ENCODE peak calls at places on chromosome 18, in eight cellular contexts. One of them, this sample, is unnamed.

GRCh38 chr18:34709104-34709503 is 994 bp upstream of the DTNA start:
- DNase-seq in EL: peak; percentile 82
- DNase-seq in iris pigment epithelial cell: peak; percentile 90
- DNase-seq in left colon: no peak
- DNase-seq in B cell: no peak
- DNase-seq in NCI-H82: no peak
- DNase-seq in stimulated activated CD4-positive, alpha-beta T cell treated with anti-CD3 and anti-CD28 coated beads, Interleukin-1b, Interleukin-23, amount 100 ng/mL, for 48 hours: no peak
- DNase-seq in HTR-8/SVneo: no peak
- DNase-seq in this sample: peak; percentile 35

GRCh38 chr18:44051088-44051487 is 629.6 kb upstream of the SETBP1 start:
- DNase-seq in HTR-8/SVneo: no peak
- DNase-seq in stimulated activated CD4-positive, alpha-beta T cell treated with anti-CD3 and anti-CD28 coated beads, Interleukin-1b, Interleukin-23, amount 100 ng/mL, for 48 hours: no peak
- DNase-seq in NCI-H82: no peak
- DNase-seq in left colon: no peak
- DNase-seq in iris pigment epithelial cell: no peak
- DNase-seq in B cell: no peak
- DNase-seq in EL: no peak
- DNase-seq in this sample: no peak

GRCh38 chr18:76256897-76257500 is 238.0 kb downstream of the ZNF516 start:
- DNase-seq in NCI-H82: peak; percentile 42
- DNase-seq in HTR-8/SVneo: peak; percentile 3
- DNase-seq in EL: peak; percentile 41
- DNase-seq in stimulated activated CD4-positive, alpha-beta T cell treated with anti-CD3 and anti-CD28 coated beads, Interleukin-1b, Interleukin-23, amount 100 ng/mL, for 48 hours: no peak
- DNase-seq in left colon: no peak
- DNase-seq in iris pigment epithelial cell: peak; percentile 71
- DNase-seq in B cell: no peak
- DNase-seq in this sample: peak; percentile 25

GRCh38 chr18:59467497-59467896 is 108.4 kb upstream of the LMAN1 start:
- DNase-seq in NCI-H82: no peak
- DNase-seq in left colon: no peak
- DNase-seq in stimulated activated CD4-positive, alpha-beta T cell treated with anti-CD3 and anti-CD28 coated beads, Interleukin-1b, Interleukin-23, amount 100 ng/mL, for 48 hours: no peak
- DNase-seq in EL: no peak
- DNase-seq in HTR-8/SVneo: no peak
- DNase-seq in iris pigment epithelial cell: no peak
- DNase-seq in B cell: no peak
- DNase-seq in this sample: no peak

GRCh38 chr18:37253424-37254255 is 312.0 kb downstream of the CELF4 start:
- DNase-seq in B cell: peak; percentile 27
- DNase-seq in HTR-8/SVneo: peak; percentile 14
- DNase-seq in left colon: no peak
- DNase-seq in iris pigment epithelial cell: no peak
- DNase-seq in EL: peak; percentile 14
- DNase-seq in NCI-H82: no peak
- DNase-seq in stimulated activated CD4-positive, alpha-beta T cell treated with anti-CD3 and anti-CD28 coated beads, Interleukin-1b, Interleukin-23, amount 100 ng/mL, for 48 hours: no peak
- DNase-seq in this sample: no peak

GRCh38 chr18:79986726-79987125 is 1.6 kb downstream of the TXNL4A start:
- DNase-seq in HTR-8/SVneo: no peak
- DNase-seq in iris pigment epithelial cell: no peak
- DNase-seq in B cell: no peak
- DNase-seq in NCI-H82: peak; percentile 52
- DNase-seq in stimulated activated CD4-positive, alpha-beta T cell treated with anti-CD3 and anti-CD28 coated beads, Interleukin-1b, Interleukin-23, amount 100 ng/mL, for 48 hours: no peak
- DNase-seq in left colon: no peak
- DNase-seq in EL: peak; percentile 11
- DNase-seq in this sample: no peak

GRCh38 chr18:68104036-68104435 is 587.5 kb upstream of the DSEL start:
- DNase-seq in left colon: no peak
- DNase-seq in stimulated activated CD4-positive, alpha-beta T cell treated with anti-CD3 and anti-CD28 coated beads, Interleukin-1b, Interleukin-23, amount 100 ng/mL, for 48 hours: no peak
- DNase-seq in iris pigment epithelial cell: peak; percentile 10
- DNase-seq in B cell: no peak
- DNase-seq in HTR-8/SVneo: no peak
- DNase-seq in NCI-H82: no peak
- DNase-seq in EL: peak; percentile 47
- DNase-seq in this sample: no peak

GRCh38 chr18:78895207-78896001 is 84.2 kb upstream of the SALL3 start:
- DNase-seq in left colon: no peak
- DNase-seq in HTR-8/SVneo: no peak
- DNase-seq in NCI-H82: no peak
- DNase-seq in iris pigment epithelial cell: no peak
- DNase-seq in EL: no peak
- DNase-seq in B cell: no peak
- DNase-seq in stimulated activated CD4-positive, alpha-beta T cell treated with anti-CD3 and anti-CD28 coated beads, Interleukin-1b, Interleukin-23, amount 100 ng/mL, for 48 hours: no peak
- DNase-seq in this sample: no peak

GRCh38 chr18:3525870-3526420 is 76.0 kb downstream of the TGIF1 start:
- DNase-seq in stimulated activated CD4-positive, alpha-beta T cell treated with anti-CD3 and anti-CD28 coated beads, Interleukin-1b, Interleukin-23, amount 100 ng/mL, for 48 hours: peak; percentile 53
- DNase-seq in iris pigment epithelial cell: peak; percentile 8
- DNase-seq in left colon: no peak
- DNase-seq in B cell: peak; percentile 60
- DNase-seq in HTR-8/SVneo: no peak
- DNase-seq in EL: no peak
- DNase-seq in NCI-H82: no peak
- DNase-seq in this sample: no peak